ENCODE peak calls at places on chromosomes 3 and 15, in four cellular contexts. P, F, J and Z are unnamed samples.

GRCh38 chr3:58722526-58722925 is 56.0 kb upstream of the FAM3D start:
- DNase-seq in F (no peak), P (peak), J (no peak), Z (no peak)

GRCh38 chr3:89358281-89358680 is 250.9 kb downstream of the EPHA3 start:
- DNase-seq in P (no peak), F (no peak), J (no peak), Z (no peak)

GRCh38 chr3:107579372-107579771 is 56.6 kb downstream of the BBX start:
- DNase-seq in J (no peak), F (no peak), P (no peak), Z (no peak)

GRCh38 chr3:127730171-127730570 is 57.4 kb downstream of the ABTB1 start:
- DNase-seq in P (no peak), F (no peak), J (no peak), Z (no peak)

GRCh38 chr15:71476823-71477222 is 333.5 kb upstream of the NR2E3 start:
- DNase-seq in F (no peak), J (peak), P (no peak), Z (no peak)

GRCh38 chr3:14797731-14798130 is 21.0 kb upstream of the FGD5 start:
- DNase-seq in P (no peak), J (no peak), F (no peak), Z (no peak)

GRCh38 chr15:99703603-99704443 is 29.4 kb downstream of the LYSMD4 start:
- DNase-seq in P (no peak), F (peak), J (no peak), Z (peak)

GRCh38 chr3:37392957-37393356 is 218.6 kb upstream of the LRRFIP2 start:
- DNase-seq in J (no peak), P (no peak), F (no peak), Z (no peak)

GRCh38 chr3:176939022-176939817 is 258.1 kb downstream of the TBL1XR1 start:
- DNase-seq in P (peak), F (peak), J (peak), Z (peak)

GRCh38 chr3:55042591-55042990 is 114.7 kb upstream of the LRTM1 start:
- DNase-seq in F (no peak), P (no peak), J (no peak), Z (no peak)

DNA sequence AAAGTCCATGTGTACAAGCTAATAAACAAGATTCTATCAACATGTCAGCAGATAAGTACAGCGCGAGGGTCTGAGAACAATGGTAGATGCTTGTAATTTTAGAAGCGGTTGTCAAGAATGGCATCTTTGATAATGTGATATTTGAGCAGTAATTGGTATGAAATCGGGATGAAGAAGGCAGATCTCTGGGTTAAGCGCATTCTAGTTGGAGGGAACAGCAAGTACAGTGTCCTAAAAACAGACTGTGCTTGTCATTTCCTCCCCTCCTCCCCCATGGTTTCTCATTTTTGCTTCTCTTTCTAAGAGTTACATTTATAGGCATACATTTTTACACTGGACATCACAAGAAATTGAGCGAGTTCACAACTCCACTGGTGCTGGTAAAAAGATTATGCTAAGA is 23.3 kb downstream of the TGFBR2 start:
- DNase-seq in P (no peak), F (no peak), J (no peak), Z (no peak)
- TF ChIP-seq FOXM1 in P (no peak), F (no peak), J (no peak), Z (no peak)

DNA sequence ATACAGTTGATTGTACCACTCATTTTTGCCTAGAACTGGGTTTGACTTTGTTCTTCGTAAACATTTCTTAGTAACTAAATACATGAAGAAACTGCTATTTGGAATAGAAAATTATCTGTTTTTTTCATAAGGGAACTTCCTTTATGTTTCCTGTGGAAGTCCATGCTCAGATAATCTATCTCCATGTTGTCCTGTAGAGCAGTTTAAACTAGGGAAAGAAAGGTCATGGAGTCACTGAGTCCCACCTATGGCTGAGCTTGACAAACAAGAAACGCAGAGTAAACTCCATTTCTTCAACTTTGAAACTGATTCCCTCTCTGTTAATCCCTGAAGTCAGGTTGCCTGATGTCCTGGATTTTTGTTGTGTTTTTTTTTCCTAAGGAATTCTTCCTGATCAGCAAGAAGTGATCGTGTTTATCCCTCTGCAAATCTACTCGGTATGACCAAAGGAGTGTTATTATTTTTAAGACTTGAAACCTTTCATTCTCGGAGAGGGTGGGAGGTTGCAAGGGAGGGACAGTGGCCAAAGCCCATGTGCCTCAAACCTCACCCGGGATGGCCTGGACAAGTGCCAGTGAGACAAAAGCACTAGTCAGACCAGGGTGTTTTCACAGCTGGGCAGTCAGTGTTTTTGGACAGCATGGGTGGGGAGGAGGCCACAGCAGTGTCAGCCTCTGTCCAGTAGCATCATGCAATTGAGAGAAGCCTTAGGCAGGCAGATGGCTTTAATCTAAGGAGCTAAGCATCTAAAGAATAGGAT is 129.8 kb upstream of the PHLDB2 start:
- DNase-seq in P (no peak), F (no peak), J (no peak), Z (no peak)
- TF ChIP-seq GABPA in P (no peak), F (no peak), J (no peak), Z (no peak)

DNA sequence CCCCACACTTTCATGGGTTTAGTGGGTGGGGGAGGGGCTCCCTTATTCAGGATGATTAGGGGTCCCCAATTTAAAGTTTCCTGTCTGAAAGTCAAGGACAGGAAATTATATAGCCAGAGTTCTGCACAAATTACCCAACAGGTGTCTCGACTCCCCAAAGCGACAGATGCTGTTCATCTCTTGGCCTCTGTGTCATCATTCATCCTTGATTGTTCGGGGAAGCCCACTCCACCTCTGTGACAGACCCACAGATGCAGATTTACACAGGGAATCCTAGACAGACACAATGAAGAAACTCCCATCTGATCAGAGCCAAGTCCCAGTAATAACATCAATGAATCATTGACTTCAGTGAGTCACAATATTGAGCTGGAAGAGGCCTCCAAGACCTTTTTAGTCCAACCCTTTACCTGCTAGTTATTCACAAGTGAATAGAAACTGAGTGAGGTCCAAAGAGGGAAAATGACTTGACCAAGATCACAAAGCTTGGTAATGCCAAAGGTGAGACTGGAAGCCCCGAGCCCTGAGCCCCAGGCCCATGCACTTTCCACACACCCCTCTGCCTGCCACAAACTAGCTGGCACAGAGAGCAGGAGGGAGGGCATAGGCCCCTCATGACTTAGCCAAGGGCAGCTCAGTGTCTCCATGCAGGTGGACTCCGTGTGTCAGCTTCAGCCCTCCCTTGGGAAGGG is 7.9 kb upstream of the SRP14 start:
- DNase-seq in P (no peak), F (no peak), J (no peak), Z (no peak)
- TF ChIP-seq FOXM1 in P (no peak), F (no peak), J (no peak), Z (no peak)

GRCh38 chr3:41693799-41694198 is 268.1 kb downstream of the ULK4 start:
- DNase-seq in F (no peak), P (no peak), J (no peak), Z (no peak)

GRCh38 chr3:41688595-41689380 is 273.1 kb downstream of the ULK4 start:
- DNase-seq in J (no peak), P (no peak), F (no peak), Z (peak)

GRCh38 chr3:41684802-41685740 is 276.8 kb downstream of the ULK4 start:
- DNase-seq in F (no peak), P (no peak), J (no peak), Z (no peak)

GRCh38 chr3:41690766-41691563 is 270.9 kb downstream of the ULK4 start:
- DNase-seq in J (no peak), P (no peak), F (no peak), Z (no peak)
- TF ChIP-seq GABPA in J (no peak), P (no peak), F (no peak), Z (no peak)

GRCh38 chr3:135762188-135762853 is 203.2 kb upstream of the PPP2R3A start:
- DNase-seq in F (no peak), J (no peak), P (no peak), Z (no peak)

GRCh38 chr3:135758961-135759360 is 206.6 kb upstream of the PPP2R3A start:
- DNase-seq in F (no peak), P (no peak), J (no peak), Z (no peak)

GRCh38 chr3:135757421-135757820 is 208.1 kb upstream of the PPP2R3A start:
- DNase-seq in F (no peak), J (no peak), P (no peak), Z (no peak)

GRCh38 chr3:135759651-135760050 is 205.9 kb upstream of the PPP2R3A start:
- DNase-seq in J (no peak), F (no peak), P (no peak), Z (no peak)

DNA sequence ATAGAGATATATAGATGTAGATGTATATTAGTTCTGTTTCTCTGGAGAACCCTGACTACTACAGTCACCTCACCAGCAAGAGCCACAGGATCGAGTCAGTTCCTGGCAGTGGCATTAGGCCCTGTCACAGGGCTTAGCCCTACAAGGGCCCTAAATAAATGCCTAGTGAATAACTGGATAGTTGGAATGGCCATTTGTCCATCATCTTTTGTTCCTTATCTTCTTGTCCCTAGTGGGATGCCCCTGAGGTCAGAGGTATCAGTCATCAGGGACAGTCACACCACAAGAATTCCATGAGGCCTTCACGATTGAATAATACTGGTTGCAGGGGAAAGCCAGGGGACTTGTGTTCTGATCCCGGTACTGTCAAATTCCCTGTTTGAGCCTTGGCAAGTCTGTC is 204.9 kb upstream of the PPP2R3A start:
- DNase-seq in J (no peak), P (no peak), F (no peak), Z (no peak)
- TF ChIP-seq FOXM1 in J (no peak), P (no peak), F (no peak), Z (no peak)

DNA sequence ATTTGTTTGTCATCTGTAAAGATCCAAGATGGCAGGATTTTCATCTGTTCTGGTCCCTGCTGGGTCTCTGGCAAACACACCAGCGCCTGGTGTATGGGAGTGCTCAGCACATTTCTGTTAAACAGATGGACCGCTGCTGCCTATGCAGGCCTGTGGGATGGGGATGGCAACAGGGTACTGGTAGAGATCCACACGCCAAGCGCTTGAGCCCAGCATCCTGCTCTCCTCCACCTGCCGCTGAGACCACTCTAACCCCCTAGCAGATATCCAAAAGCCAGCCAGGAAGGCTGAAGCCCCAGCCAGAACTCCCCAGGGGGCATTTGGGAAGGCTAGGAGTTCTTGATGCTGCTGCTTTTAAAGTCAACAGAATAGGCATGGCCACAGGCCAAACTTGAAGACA is 31.7 kb downstream of the ZNF445 start:
- DNase-seq in J (no peak), F (no peak), P (no peak), Z (no peak)
- TF ChIP-seq GABPA in J (no peak), F (no peak), P (no peak), Z (no peak)

DNA sequence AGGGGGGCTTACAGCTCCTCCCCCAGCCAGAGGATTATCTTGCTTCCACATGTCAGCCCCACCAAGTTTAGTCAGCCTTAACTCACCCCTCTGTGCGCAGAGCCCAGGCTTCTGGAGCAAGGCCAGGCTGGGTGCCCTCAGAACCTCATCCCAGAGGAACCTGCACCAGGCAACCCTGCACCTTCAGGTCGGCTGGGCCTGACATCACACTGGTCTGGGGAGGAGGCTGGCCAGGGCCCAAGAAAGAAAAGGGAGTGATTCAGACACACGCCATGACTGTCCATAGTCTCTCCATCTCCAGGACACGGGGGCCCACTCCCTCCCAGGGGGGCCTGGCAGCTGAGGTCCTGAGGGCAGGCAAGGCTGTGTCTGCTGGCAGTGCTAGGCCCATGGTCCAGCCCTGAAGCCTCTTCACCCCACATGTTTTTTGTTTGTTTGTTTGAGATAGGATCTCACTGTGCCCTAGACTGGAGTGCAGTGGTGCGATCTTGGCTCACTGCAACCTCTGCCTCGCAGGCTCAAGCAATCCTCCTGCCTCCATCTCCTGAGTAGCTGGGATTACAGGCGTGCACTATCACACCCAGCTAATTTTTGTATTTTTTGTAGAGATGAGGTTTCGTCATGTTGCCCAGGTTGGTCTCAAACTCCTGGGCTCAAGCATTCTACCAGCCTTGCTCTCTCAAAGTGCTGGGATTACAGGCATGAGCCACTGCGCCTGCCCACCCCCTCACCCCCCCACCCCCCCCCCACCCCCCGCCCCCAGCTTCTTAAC is 11.1 kb downstream of the TNK2 start:
- DNase-seq in J (no peak), P (peak), F (peak), Z (no peak)
- TF ChIP-seq FOXM1 in J (no peak), P (no peak), F (no peak), Z (no peak)

DNA sequence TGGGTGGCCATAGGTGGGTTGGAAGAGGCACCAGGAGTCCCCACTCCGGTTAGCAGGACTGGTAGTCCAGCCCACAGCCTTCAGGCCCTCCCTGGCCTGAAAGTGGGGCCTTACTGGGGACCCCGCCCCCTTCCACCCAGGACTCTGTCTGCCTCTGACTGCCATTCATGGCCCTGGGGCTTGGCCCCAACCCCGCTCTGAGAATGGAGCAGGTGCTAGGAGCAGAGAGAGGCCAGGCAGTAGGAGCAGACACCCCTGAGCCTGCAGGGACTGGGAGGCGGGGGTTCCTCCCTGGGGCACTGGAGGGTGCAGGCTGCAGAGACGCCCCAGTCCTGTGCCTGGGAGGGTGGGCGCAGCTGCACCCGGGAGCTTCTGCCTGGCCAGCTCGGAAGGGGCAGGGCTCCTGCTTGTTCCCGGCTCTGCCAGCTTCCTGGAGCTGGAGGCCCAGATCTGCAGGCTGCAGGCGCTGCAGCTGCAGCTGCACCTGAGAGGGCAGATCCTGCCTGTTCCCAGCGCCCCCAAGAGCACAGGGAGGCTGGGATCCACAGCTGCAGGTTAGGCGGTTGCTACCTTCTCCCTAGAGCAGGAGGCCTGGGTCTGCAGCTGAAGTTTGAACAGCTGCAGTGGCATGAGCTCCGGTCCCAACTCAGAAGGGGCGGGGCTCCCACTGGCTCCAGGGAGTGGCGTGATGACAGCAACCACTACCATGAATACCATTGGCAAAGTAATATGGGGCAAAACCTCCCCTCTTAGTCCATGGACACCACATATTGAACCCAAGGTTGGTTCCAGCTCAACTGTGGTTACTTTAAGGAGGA is 194.7 kb downstream of the SQOR start:
- DNase-seq in J (no peak), P (peak), F (no peak), Z (no peak)
- TF ChIP-seq GABPA in J (no peak), P (no peak), F (no peak), Z (no peak)